ENCODE peak calls at places on chromosomes 5 and 9, in ten cellular contexts. E, I, J, Z, Q, F, O, P, B and R are unnamed samples.

GRCh38 chr9:27856054-27856453 is 282.8 kb upstream of the C9orf72 start:
- DNase-seq in E (no peak), I (no peak), J (no peak), Z (no peak), Q (no peak), F (no peak), O (no peak), P (no peak), B (no peak), R (no peak)

GRCh38 chr5:171418982-171419662 is at the start of gene FGF18:
- DNase-seq in E (no peak), I (no peak), J (no peak), Z (peak), Q (no peak), F (peak), O (no peak), P (peak), B (peak), R (no peak)

GRCh38 chr9:95762322-95762721 is 113.2 kb upstream of the ERCC6L2 start:
- DNase-seq in E (no peak), I (no peak), J (no peak), Z (no peak), Q (no peak), F (no peak), O (no peak), P (no peak), B (no peak), R (no peak)

GRCh38 chr5:132181011-132181629 is 46.5 kb downstream of the P4HA2 start:
- DNase-seq in E (no peak), I (no peak), J (no peak), Z (no peak), Q (no peak), F (no peak), O (no peak), P (no peak), B (no peak), R (no peak)

GRCh38 chr5:90144625-90145327 is 264.8 kb downstream of the CETN3 start:
- DNase-seq in E (no peak), I (no peak), J (no peak), Z (no peak), Q (no peak), F (no peak), O (no peak), P (no peak), B (no peak), R (no peak)

GRCh38 chr9:87464110-87464991 is 33.3 kb upstream of the DAPK1 start:
- DNase-seq in E (peak), I (no peak), J (no peak), Z (no peak), Q (peak), F (no peak), O (no peak), P (no peak), B (no peak), R (no peak)

GRCh38 chr5:167970002-167970401 is 321.4 kb upstream of the WWC1 start:
- DNase-seq in E (no peak), I (no peak), J (no peak), Z (no peak), Q (no peak), F (no peak), O (no peak), P (no peak), B (no peak), R (no peak)

GRCh38 chr5:69046375-69046957 is 47.3 kb upstream of the SLC30A5 start:
- DNase-seq in E (no peak), I (no peak), J (no peak), Z (no peak), Q (no peak), F (no peak), O (no peak), P (peak), B (peak), R (no peak)

GRCh38 chr5:20958641-20959040 is 970.6 kb upstream of the CDH18 start:
- DNase-seq in E (no peak), I (no peak), J (no peak), Z (no peak), Q (no peak), F (no peak), O (no peak), P (no peak), B (no peak), R (no peak)

GRCh38 chr9:110745656-110746055 is 77.1 kb downstream of the MUSK start:
- DNase-seq in E (no peak), I (no peak), J (no peak), Z (no peak), Q (no peak), F (no peak), O (no peak), P (no peak), B (no peak), R (no peak)

GRCh38 chr9:91643474-91644102 is 220.0 kb upstream of the NFIL3 start:
- DNase-seq in E (no peak), I (no peak), J (no peak), Z (no peak), Q (no peak), F (no peak), O (no peak), P (no peak), B (no peak), R (no peak)

GRCh38 chr9:32571969-32572899 is 725 bp downstream of the NDUFB6 start:
- DNase-seq in E (peak), I (no peak), J (peak), Z (peak), Q (peak), F (peak), O (no peak), P (peak), B (peak), R (no peak)

GRCh38 chr5:138491669-138492551 is 26.6 kb downstream of the EGR1 start:
- DNase-seq in E (peak), I (no peak), J (peak), Z (peak), Q (peak), F (peak), O (peak), P (peak), B (peak), R (peak)

GRCh38 chr5:142255831-142256230 is 69.0 kb downstream of the SPRY4 start:
- DNase-seq in E (no peak), I (no peak), J (no peak), Z (no peak), Q (no peak), F (no peak), O (no peak), P (no peak), B (no peak), R (no peak)

GRCh38 chr9:133403766-133404439 is 13.9 kb downstream of the REXO4 start:
- DNase-seq in E (no peak), I (peak), J (peak), Z (no peak), Q (no peak), F (peak), O (no peak), P (peak), B (no peak), R (no peak)

GRCh38 chr5:5650242-5650641 is 227.8 kb downstream of the ICE1 start:
- DNase-seq in E (no peak), I (no peak), J (no peak), Z (no peak), Q (no peak), F (no peak), O (no peak), P (no peak), B (no peak), R (no peak)

GRCh38 chr9:121340676-121341392 is 29.2 kb downstream of the STOM start:
- DNase-seq in E (no peak), I (no peak), J (no peak), Z (no peak), Q (no peak), F (no peak), O (no peak), P (no peak), B (peak), R (no peak)

GRCh38 chr5:158754018-158754514 is 345.6 kb downstream of the EBF1 start:
- DNase-seq in E (no peak), I (no peak), J (no peak), Z (no peak), Q (no peak), F (no peak), O (no peak), P (peak), B (no peak), R (no peak)

GRCh38 chr5:4553968-4554367 is 586.2 kb upstream of the ADAMTS16 start:
- DNase-seq in E (no peak), I (no peak), J (no peak), Z (no peak), Q (no peak), F (no peak), O (no peak), P (no peak), B (no peak), R (no peak)

GRCh38 chr9:92299116-92299515 is 5.6 kb upstream of the IARS1 start:
- DNase-seq in E (no peak), I (no peak), J (no peak), Z (no peak), Q (no peak), F (no peak), O (no peak), P (no peak), B (no peak), R (no peak)

GRCh38 chr9:120480707-120481106 is 99.3 kb downstream of the CDK5RAP2 start:
- DNase-seq in E (no peak), I (no peak), J (no peak), Z (no peak), Q (no peak), F (no peak), O (no peak), P (no peak), B (no peak), R (no peak)

GRCh38 chr5:144487761-144488160 is 317.1 kb downstream of the KCTD16 start:
- DNase-seq in E (no peak), I (no peak), J (no peak), Z (no peak), Q (no peak), F (no peak), O (no peak), P (no peak), B (no peak), R (no peak)

GRCh38 chr5:116546033-116546742 is 28.4 kb downstream of the SEMA6A start:
- DNase-seq in E (no peak), I (no peak), J (no peak), Z (no peak), Q (no peak), F (no peak), O (no peak), P (peak), B (no peak), R (no peak)

GRCh38 chr9:89178162-89179120 is at the start of gene SHC3:
- DNase-seq in E (no peak), I (no peak), J (no peak), Z (no peak), Q (no peak), F (no peak), O (no peak), P (no peak), B (no peak), R (no peak)

GRCh38 chr5:177426566-177427210 is at the start of gene GRK6:
- DNase-seq in E (peak), I (no peak), J (no peak), Z (peak), Q (peak), F (peak), O (no peak), P (no peak), B (peak), R (no peak)

GRCh38 chr5:165497707-165498106 is 1992.3 kb downstream of the MAT2B start:
- DNase-seq in E (no peak), I (no peak), J (no peak), Z (no peak), Q (no peak), F (no peak), O (no peak), P (peak), B (peak), R (no peak)

GRCh38 chr5:66633754-66634153 is 37.6 kb downstream of the MAST4 start:
- DNase-seq in E (no peak), I (no peak), J (no peak), Z (no peak), Q (no peak), F (no peak), O (no peak), P (no peak), B (no peak), R (no peak)

GRCh38 chr9:136645903-136646754 is 16.6 kb upstream of the EGFL7 start:
- DNase-seq in E (peak), I (no peak), J (no peak), Z (peak), Q (no peak), F (no peak), O (no peak), P (no peak), B (no peak), R (no peak)

GRCh38 chr5:100623719-100624118 is 88.5 kb downstream of the FAM174A start:
- DNase-seq in E (no peak), I (no peak), J (no peak), Z (no peak), Q (no peak), F (no peak), O (no peak), P (peak), B (peak), R (no peak)

GRCh38 chr5:124651663-124652513 is 94.6 kb downstream of the ZNF608 start:
- DNase-seq in E (peak), I (no peak), J (no peak), Z (peak), Q (peak), F (no peak), O (peak), P (peak), B (peak), R (peak)

GRCh38 chr9:99103909-99104458 is 929 bp upstream of the TGFBR1 start:
- DNase-seq in E (peak), I (no peak), J (no peak), Z (peak), Q (no peak), F (peak), O (no peak), P (peak), B (no peak), R (no peak)

GRCh38 chr9:112447283-112447761 is 39.3 kb upstream of the KIAA1958 start:
- DNase-seq in E (peak), I (no peak), J (no peak), Z (no peak), Q (no peak), F (no peak), O (peak), P (no peak), B (peak), R (no peak)

DNA sequence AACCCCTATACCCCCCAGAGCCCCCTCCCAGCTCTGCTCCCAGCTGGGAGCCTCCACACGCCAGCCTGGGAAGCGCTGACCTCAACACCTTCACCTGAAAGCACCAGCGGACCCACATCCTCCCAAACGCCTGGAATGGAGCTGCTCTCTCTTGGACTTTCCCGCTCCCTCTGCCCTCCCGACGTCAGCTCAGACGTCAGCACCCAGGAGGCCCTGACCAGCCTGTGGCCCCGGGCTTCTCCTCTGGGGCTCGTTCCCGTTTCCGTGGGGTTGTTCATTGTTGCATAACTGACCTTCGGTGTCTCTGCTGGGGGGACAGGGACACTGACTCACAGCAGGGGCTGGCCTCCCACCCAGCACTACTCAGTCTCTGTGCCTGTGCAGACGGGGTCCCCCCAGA is 35.0 kb upstream of the SLC6A3 start:
- DNase-seq in E (no peak), I (no peak), J (no peak), Z (peak), Q (no peak), F (no peak), O (no peak), P (peak), B (no peak), R (no peak)
- H3K27ac ChIP-seq in E (no peak), I (no peak), J (no peak), Z (no peak), Q (no peak), F (no peak), O (no peak), P (peak), B (no peak), R (no peak)

DNA sequence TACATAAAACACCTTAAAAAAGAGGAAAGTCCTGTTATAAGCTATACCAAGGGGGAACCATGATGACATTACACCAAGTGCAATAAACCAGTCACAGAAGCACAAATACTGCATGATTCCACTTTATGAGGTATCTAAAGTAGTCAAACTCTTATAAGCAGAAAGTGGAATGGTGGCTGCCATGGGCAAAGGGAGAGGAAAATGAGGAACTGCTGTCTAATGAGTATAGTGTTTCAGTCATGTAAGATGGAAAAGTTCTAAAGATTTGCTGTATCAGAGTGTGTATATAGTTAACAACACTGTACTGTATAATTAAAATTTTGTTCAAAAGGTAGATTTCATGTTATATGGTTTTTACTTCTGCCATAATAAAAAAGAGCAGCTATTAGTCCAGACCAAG is 34.6 kb upstream of the NR5A1 start:
- DNase-seq in E (no peak), I (no peak), J (no peak), Z (no peak), Q (no peak), F (no peak), O (no peak), P (no peak), B (no peak), R (no peak)
- H3K27ac ChIP-seq in E (no peak), I (no peak), J (no peak), Z (no peak), Q (no peak), F (no peak), O (no peak), P (no peak), B (no peak), R (no peak)

GRCh38 chr5:9233712-9234111 is 312.2 kb downstream of the SEMA5A start:
- DNase-seq in E (no peak), I (no peak), J (no peak), Z (no peak), Q (no peak), F (no peak), O (no peak), P (no peak), B (no peak), R (no peak)

GRCh38 chr5:9230355-9230754 is 315.5 kb downstream of the SEMA5A start:
- DNase-seq in E (no peak), I (no peak), J (no peak), Z (no peak), Q (no peak), F (no peak), O (no peak), P (no peak), B (no peak), R (no peak)

GRCh38 chr5:9231842-9232241 is 314.0 kb downstream of the SEMA5A start:
- DNase-seq in E (no peak), I (no peak), J (no peak), Z (no peak), Q (no peak), F (no peak), O (no peak), P (no peak), B (no peak), R (no peak)

GRCh38 chr5:9233035-9233434 is 312.8 kb downstream of the SEMA5A start:
- DNase-seq in E (no peak), I (no peak), J (no peak), Z (no peak), Q (no peak), F (no peak), O (no peak), P (no peak), B (no peak), R (no peak)
- H3K27ac ChIP-seq in E (no peak), I (no peak), J (no peak), Z (no peak), Q (no peak), F (no peak), O (no peak), P (no peak), B (no peak), R (no peak)

GRCh38 chr9:21552244-21552825 is 70.2 kb upstream of the IFNE start:
- DNase-seq in E (no peak), I (no peak), J (no peak), Z (no peak), Q (no peak), F (no peak), O (no peak), P (no peak), B (no peak), R (no peak)
- H3K27ac ChIP-seq in E (no peak), I (peak), J (no peak), Z (no peak), Q (no peak), F (no peak), O (peak), P (peak), B (no peak), R (no peak)

GRCh38 chr5:65062684-65063083 is 294.0 kb downstream of the CWC27 start:
- DNase-seq in E (peak), I (no peak), J (no peak), Z (peak), Q (peak), F (no peak), O (peak), P (peak), B (no peak), R (no peak)
- H3K27ac ChIP-seq in E (peak), I (peak), J (no peak), Z (peak), Q (peak), F (no peak), O (peak), P (peak), B (no peak), R (no peak)

GRCh38 chr5:54009828-54010227 is 300.5 kb downstream of the ARL15 start:
- DNase-seq in E (no peak), I (no peak), J (no peak), Z (no peak), Q (no peak), F (no peak), O (no peak), P (no peak), B (no peak), R (no peak)

GRCh38 chr5:54013556-54014157 is 296.7 kb downstream of the ARL15 start:
- DNase-seq in E (no peak), I (peak), J (no peak), Z (no peak), Q (no peak), F (no peak), O (peak), P (peak), B (no peak), R (no peak)

GRCh38 chr5:54007822-54008777 is 302.3 kb downstream of the ARL15 start:
- DNase-seq in E (no peak), I (no peak), J (no peak), Z (no peak), Q (no peak), F (no peak), O (no peak), P (peak), B (no peak), R (no peak)

GRCh38 chr5:54004697-54005096 is 305.7 kb downstream of the ARL15 start:
- DNase-seq in E (no peak), I (no peak), J (no peak), Z (no peak), Q (no peak), F (no peak), O (no peak), P (no peak), B (no peak), R (no peak)

DNA sequence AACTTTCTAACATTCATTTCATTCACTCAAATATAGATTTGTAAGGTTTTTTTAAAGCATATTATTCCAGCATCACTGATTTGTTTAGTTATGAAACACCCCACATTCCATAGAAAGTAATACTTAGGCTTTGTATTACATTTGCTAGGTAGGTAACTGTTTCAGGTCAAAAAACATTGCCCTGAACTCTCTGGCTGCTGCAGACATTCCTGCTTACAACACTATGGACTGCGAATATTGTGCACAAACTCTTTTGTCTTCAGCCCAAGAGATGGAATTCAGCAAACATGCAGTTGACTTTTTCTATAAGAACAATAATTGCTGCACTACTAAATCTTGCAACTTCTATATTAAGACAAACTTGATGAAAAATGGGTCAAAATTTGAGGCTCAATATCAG is 301.0 kb downstream of the ARL15 start:
- DNase-seq in E (no peak), I (no peak), J (no peak), Z (no peak), Q (no peak), F (no peak), O (no peak), P (no peak), B (no peak), R (no peak)
- H3K27ac ChIP-seq in E (no peak), I (no peak), J (no peak), Z (no peak), Q (no peak), F (no peak), O (no peak), P (peak), B (no peak), R (no peak)

GRCh38 chr5:151098185-151098813 is 17.5 kb upstream of the TNIP1 start:
- DNase-seq in E (no peak), I (no peak), J (no peak), Z (no peak), Q (no peak), F (peak), O (no peak), P (no peak), B (no peak), R (no peak)
- H3K27ac ChIP-seq in E (no peak), I (no peak), J (peak), Z (no peak), Q (no peak), F (peak), O (no peak), P (no peak), B (no peak), R (no peak)

DNA sequence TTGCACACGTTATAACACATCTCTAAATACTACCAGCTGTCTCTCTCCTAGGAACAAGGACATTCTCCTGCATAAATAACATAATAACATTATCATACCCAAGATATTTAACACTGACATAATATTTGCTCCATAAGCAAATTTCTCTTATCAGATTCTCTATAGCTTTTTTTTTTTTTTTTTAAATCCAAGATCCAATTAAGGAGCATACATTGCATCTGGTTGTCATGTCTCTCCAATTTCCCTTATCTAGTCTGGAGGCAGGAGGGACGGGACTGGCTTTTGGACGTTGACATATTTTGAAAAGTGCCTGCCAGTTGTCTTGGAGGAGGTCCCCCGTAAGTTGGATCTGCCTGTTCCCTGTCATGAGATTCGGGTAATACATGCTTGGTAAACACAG is 76.6 kb downstream of the RAPGEF1 start:
- DNase-seq in E (no peak), I (no peak), J (no peak), Z (no peak), Q (no peak), F (no peak), O (no peak), P (no peak), B (no peak), R (no peak)
- H3K27ac ChIP-seq in E (no peak), I (no peak), J (no peak), Z (no peak), Q (no peak), F (no peak), O (no peak), P (no peak), B (no peak), R (no peak)